ENCODE peak calls at places on chromosome 3, in four cellular contexts. One of them, this sample, is unnamed.

GRCh38 chr3:64224826-64225606 is at the start of gene PRICKLE2:
- DNase-seq in stimulated activated CD4-positive, alpha-beta T cell treated with anti-CD3 and anti-CD28 coated beads, Interleukin-15, amount 100 ng/mL, for 1 hour: no peak
- DNase-seq in central memory CD8-positive, alpha-beta T cell: no peak
- DNase-seq in anterior cingulate cortex: peak; percentile 90
- DNase-seq in this sample: peak; percentile 16

GRCh38 chr3:188205992-188206416 is 52.0 kb downstream of the LPP start:
- DNase-seq in stimulated activated CD4-positive, alpha-beta T cell treated with anti-CD3 and anti-CD28 coated beads, Interleukin-15, amount 100 ng/mL, for 1 hour: no peak
- DNase-seq in central memory CD8-positive, alpha-beta T cell: no peak
- DNase-seq in anterior cingulate cortex: no peak
- DNase-seq in this sample: peak; percentile 63

GRCh38 chr3:125481786-125482185 is 38.2 kb downstream of the SNX4 start:
- DNase-seq in stimulated activated CD4-positive, alpha-beta T cell treated with anti-CD3 and anti-CD28 coated beads, Interleukin-15, amount 100 ng/mL, for 1 hour: no peak
- DNase-seq in central memory CD8-positive, alpha-beta T cell: no peak
- DNase-seq in anterior cingulate cortex: no peak
- DNase-seq in this sample: no peak

GRCh38 chr3:71893702-71894479 is 108.9 kb upstream of the PROK2 start:
- DNase-seq in stimulated activated CD4-positive, alpha-beta T cell treated with anti-CD3 and anti-CD28 coated beads, Interleukin-15, amount 100 ng/mL, for 1 hour: no peak
- DNase-seq in central memory CD8-positive, alpha-beta T cell: no peak
- DNase-seq in anterior cingulate cortex: no peak
- DNase-seq in this sample: no peak

GRCh38 chr3:49015765-49016164 is 2.6 kb downstream of the DALRD3 start:
- DNase-seq in stimulated activated CD4-positive, alpha-beta T cell treated with anti-CD3 and anti-CD28 coated beads, Interleukin-15, amount 100 ng/mL, for 1 hour: no peak
- DNase-seq in central memory CD8-positive, alpha-beta T cell: no peak
- DNase-seq in anterior cingulate cortex: no peak
- DNase-seq in this sample: no peak

GRCh38 chr3:52281980-52282801 is 3.7 kb upstream of the WDR82 start:
- DNase-seq in stimulated activated CD4-positive, alpha-beta T cell treated with anti-CD3 and anti-CD28 coated beads, Interleukin-15, amount 100 ng/mL, for 1 hour: peak; percentile 23
- DNase-seq in central memory CD8-positive, alpha-beta T cell: peak; percentile 42
- DNase-seq in anterior cingulate cortex: no peak
- DNase-seq in this sample: no peak

GRCh38 chr3:66037986-66038369 is 740 bp downstream of the MAGI1 start:
- DNase-seq in stimulated activated CD4-positive, alpha-beta T cell treated with anti-CD3 and anti-CD28 coated beads, Interleukin-15, amount 100 ng/mL, for 1 hour: no peak
- DNase-seq in central memory CD8-positive, alpha-beta T cell: no peak
- DNase-seq in anterior cingulate cortex: no peak
- DNase-seq in this sample: no peak

GRCh38 chr3:65597952-65598413 is 440.7 kb downstream of the MAGI1 start:
- DNase-seq in stimulated activated CD4-positive, alpha-beta T cell treated with anti-CD3 and anti-CD28 coated beads, Interleukin-15, amount 100 ng/mL, for 1 hour: no peak
- DNase-seq in central memory CD8-positive, alpha-beta T cell: no peak
- DNase-seq in anterior cingulate cortex: no peak
- DNase-seq in this sample: no peak

GRCh38 chr3:115947325-115947724 is 324.0 kb downstream of the GAP43 start:
- DNase-seq in stimulated activated CD4-positive, alpha-beta T cell treated with anti-CD3 and anti-CD28 coated beads, Interleukin-15, amount 100 ng/mL, for 1 hour: no peak
- DNase-seq in central memory CD8-positive, alpha-beta T cell: no peak
- DNase-seq in anterior cingulate cortex: no peak
- DNase-seq in this sample: no peak

GRCh38 chr3:158792709-158793108 is 9.1 kb upstream of the MFSD1 start:
- DNase-seq in stimulated activated CD4-positive, alpha-beta T cell treated with anti-CD3 and anti-CD28 coated beads, Interleukin-15, amount 100 ng/mL, for 1 hour: no peak
- DNase-seq in central memory CD8-positive, alpha-beta T cell: no peak
- DNase-seq in anterior cingulate cortex: no peak
- DNase-seq in this sample: no peak

GRCh38 chr3:9280477-9281219 is 31.2 kb upstream of the SRGAP3 start:
- DNase-seq in stimulated activated CD4-positive, alpha-beta T cell treated with anti-CD3 and anti-CD28 coated beads, Interleukin-15, amount 100 ng/mL, for 1 hour: no peak
- DNase-seq in central memory CD8-positive, alpha-beta T cell: no peak
- DNase-seq in anterior cingulate cortex: no peak
- DNase-seq in this sample: no peak

GRCh38 chr3:72488736-72489030 is 359.6 kb downstream of the SHQ1 start:
- DNase-seq in stimulated activated CD4-positive, alpha-beta T cell treated with anti-CD3 and anti-CD28 coated beads, Interleukin-15, amount 100 ng/mL, for 1 hour: no peak
- DNase-seq in central memory CD8-positive, alpha-beta T cell: no peak
- DNase-seq in anterior cingulate cortex: no peak
- DNase-seq in this sample: no peak

GRCh38 chr3:33956211-33956610 is 157.8 kb downstream of the PDCD6IP start:
- DNase-seq in stimulated activated CD4-positive, alpha-beta T cell treated with anti-CD3 and anti-CD28 coated beads, Interleukin-15, amount 100 ng/mL, for 1 hour: no peak
- DNase-seq in central memory CD8-positive, alpha-beta T cell: no peak
- DNase-seq in anterior cingulate cortex: no peak
- DNase-seq in this sample: no peak

GRCh38 chr3:112012205-112012604 is 13.5 kb downstream of the TAGLN3 start:
- DNase-seq in stimulated activated CD4-positive, alpha-beta T cell treated with anti-CD3 and anti-CD28 coated beads, Interleukin-15, amount 100 ng/mL, for 1 hour: no peak
- DNase-seq in central memory CD8-positive, alpha-beta T cell: no peak
- DNase-seq in anterior cingulate cortex: no peak
- DNase-seq in this sample: no peak

GRCh38 chr3:64143399-64144130 is 81.7 kb downstream of the PRICKLE2 start:
- DNase-seq in stimulated activated CD4-positive, alpha-beta T cell treated with anti-CD3 and anti-CD28 coated beads, Interleukin-15, amount 100 ng/mL, for 1 hour: no peak
- DNase-seq in central memory CD8-positive, alpha-beta T cell: no peak
- DNase-seq in anterior cingulate cortex: peak; percentile 5
- DNase-seq in this sample: no peak

GRCh38 chr3:152843955-152844354 is 9.0 kb downstream of the P2RY1 start:
- DNase-seq in stimulated activated CD4-positive, alpha-beta T cell treated with anti-CD3 and anti-CD28 coated beads, Interleukin-15, amount 100 ng/mL, for 1 hour: no peak
- DNase-seq in central memory CD8-positive, alpha-beta T cell: no peak
- DNase-seq in anterior cingulate cortex: no peak
- DNase-seq in this sample: no peak